ENCODE peak calls at places on chromosomes 13 and 19, in eight cellular contexts. O is activated B cell treated with CpG ODN at 0.5 μM for 24 hours; I is A549; B is CD8-positive, alpha-beta T cell; G is dorsolateral prefrontal cortex; S is GM23338; R is lower lobe of right lung; W is psoas muscle. C is an unnamed sample.

GRCh38 chr13:112756967-112757758 is 67.3 kb downstream of the ATP11A start:
- DNase-seq in S (no peak), I (no peak), W (no peak), B (no peak), R (no peak), O (no peak), G (peak), C (no peak)

GRCh38 chr13:24226762-24227161 is 66.2 kb downstream of the SPATA13 start:
- DNase-seq in R (no peak), W (no peak), S (peak), B (no peak), G (no peak), O (no peak), I (no peak), C (no peak)

GRCh38 chr13:74306496-74306895 is 172.3 kb upstream of the KLF12 start:
- DNase-seq in R (no peak), I (no peak), G (no peak), O (no peak), S (peak), B (no peak), W (no peak), C (no peak)

GRCh38 chr13:99959538-99960230 is 11.9 kb downstream of the ZIC5 start:
- DNase-seq in G (no peak), I (no peak), S (peak), W (no peak), B (no peak), O (no peak), R (no peak), C (peak)

GRCh38 chr19:861756-862528 is 2.5 kb downstream of the CFD start:
- DNase-seq in B (peak), O (peak), R (peak), S (peak), I (peak), G (no peak), W (no peak), C (no peak)

GRCh38 chr13:79392882-79393563 is 13.0 kb downstream of the RBM26 start:
- DNase-seq in W (no peak), R (no peak), S (no peak), G (no peak), I (no peak), B (peak), O (no peak), C (no peak)

GRCh38 chr13:65468628-65469027 is 1761.5 kb downstream of the PCDH9 start:
- DNase-seq in B (no peak), W (no peak), S (no peak), O (no peak), R (no peak), G (no peak), I (no peak), C (no peak)

GRCh38 chr19:16581145-16581970 is 9.1 kb upstream of the SLC35E1 start:
- DNase-seq in O (no peak), W (peak), I (no peak), R (no peak), G (no peak), B (no peak), S (no peak), C (no peak)

GRCh38 chr19:4257025-4257424 is 10.1 kb downstream of the YJU2 start:
- DNase-seq in W (no peak), B (no peak), O (no peak), R (no peak), G (no peak), S (no peak), I (no peak), C (no peak)

GRCh38 chr19:11063434-11063833 is 25.8 kb upstream of the LDLR start:
- DNase-seq in B (no peak), R (no peak), O (no peak), I (no peak), G (no peak), W (no peak), S (no peak), C (no peak)

GRCh38 chr19:18070181-18070580 is 16.6 kb downstream of the IL12RB1 start:
- DNase-seq in S (no peak), B (no peak), I (no peak), G (peak), O (no peak), R (no peak), W (no peak), C (no peak)

GRCh38 chr19:1853295-1854031 is 5.2 kb upstream of the REXO1 start:
- DNase-seq in O (peak), G (no peak), I (peak), W (peak), S (peak), B (peak), R (peak), C (peak)

GRCh38 chr19:55442372-55443044 is 592 bp downstream of the SHISA7 start:
- DNase-seq in G (no peak), O (no peak), S (peak), W (no peak), R (no peak), I (no peak), B (no peak), C (no peak)

GRCh38 chr13:39612023-39612637 is 9.1 kb upstream of the LHFPL6 start:
- DNase-seq in W (peak), I (peak), R (no peak), B (peak), S (peak), G (peak), O (no peak), C (peak)

GRCh38 chr13:48165727-48166126 is 67.3 kb upstream of the ITM2B start:
- DNase-seq in I (no peak), S (no peak), O (no peak), R (no peak), B (no peak), G (no peak), W (no peak), C (no peak)

DNA sequence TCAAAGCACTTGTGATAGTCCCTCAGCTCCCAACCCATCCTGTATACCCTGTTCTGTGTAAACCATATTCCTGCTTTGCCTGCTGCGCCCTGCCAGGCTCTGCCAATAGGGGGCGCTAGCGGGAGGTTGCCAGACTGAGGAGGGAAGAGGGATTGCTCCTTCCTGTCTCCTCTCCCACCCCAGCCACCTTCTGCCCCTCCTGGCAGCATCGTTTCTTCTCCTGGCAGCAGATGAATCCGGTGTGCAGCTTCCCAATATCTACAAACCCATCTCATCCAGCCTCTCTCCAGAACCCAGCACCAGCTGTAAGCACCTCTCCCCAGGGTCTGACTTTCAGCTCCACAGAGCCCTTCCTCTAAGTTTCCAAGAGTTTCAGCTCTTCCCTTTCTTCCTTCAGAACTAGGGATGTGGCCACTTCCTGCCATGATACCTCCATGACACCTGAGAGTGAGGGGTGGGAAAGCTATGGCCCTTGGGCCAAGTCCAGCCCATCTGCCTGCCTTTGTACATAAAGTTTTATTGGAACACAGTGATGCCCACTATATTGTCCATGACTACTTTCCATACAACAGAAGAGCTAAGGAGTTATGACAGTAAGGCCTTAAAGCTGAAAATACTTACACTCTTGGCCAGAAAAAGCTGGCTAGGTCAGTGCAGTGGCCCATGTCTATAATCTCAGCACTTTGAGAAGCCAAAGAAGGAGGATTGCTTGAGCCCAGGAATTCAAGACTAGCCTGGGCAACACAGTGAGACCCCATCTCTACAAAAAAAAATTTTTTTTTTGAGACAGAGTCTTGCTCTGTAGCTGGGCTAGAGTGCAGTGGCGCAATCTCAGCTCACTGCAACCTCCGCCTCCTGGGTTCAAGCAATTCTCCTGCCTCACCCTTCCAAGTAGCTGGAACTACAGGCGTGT is 34.5 kb upstream of the ATP1A3 start:
- DNase-seq in O (no peak), S (peak), G (no peak), B (no peak), R (no peak), W (no peak), I (peak), C (peak)
- TF ChIP-seq CTCF in O (no peak), S (peak), G (peak), B (no peak), R (peak), W (no peak), I (peak), C (peak)

GRCh38 chr13:27980280-27980998 is 8.1 kb downstream of the URAD start:
- DNase-seq in G (no peak), R (no peak), S (peak), W (no peak), O (no peak), I (no peak), B (no peak), C (no peak)
- TF ChIP-seq CTCF in G (no peak), R (no peak), S (no peak), W (no peak), O (no peak), I (no peak), B (no peak), C (no peak)

GRCh38 chr19:13839193-13839937 is 37.6 kb upstream of the NANOS3 start:
- DNase-seq in W (peak), O (peak), R (peak), B (peak), G (peak), I (peak), S (peak), C (no peak)
- TF ChIP-seq CTCF in W (peak), O (no peak), R (peak), B (no peak), G (no peak), I (no peak), S (no peak), C (no peak)

GRCh38 chr13:26255717-26256277 is 1.9 kb downstream of the CDK8 start:
- DNase-seq in G (no peak), R (no peak), W (no peak), I (peak), B (no peak), S (no peak), O (no peak), C (no peak)
- TF ChIP-seq CTCF in G (no peak), R (no peak), W (no peak), I (no peak), B (peak), S (no peak), O (no peak), C (peak)

GRCh38 chr19:37313335-37313627 is 57.6 kb upstream of the ZNF527 start:
- DNase-seq in S (no peak), O (no peak), W (no peak), R (no peak), G (no peak), I (no peak), B (no peak), C (no peak)

DNA sequence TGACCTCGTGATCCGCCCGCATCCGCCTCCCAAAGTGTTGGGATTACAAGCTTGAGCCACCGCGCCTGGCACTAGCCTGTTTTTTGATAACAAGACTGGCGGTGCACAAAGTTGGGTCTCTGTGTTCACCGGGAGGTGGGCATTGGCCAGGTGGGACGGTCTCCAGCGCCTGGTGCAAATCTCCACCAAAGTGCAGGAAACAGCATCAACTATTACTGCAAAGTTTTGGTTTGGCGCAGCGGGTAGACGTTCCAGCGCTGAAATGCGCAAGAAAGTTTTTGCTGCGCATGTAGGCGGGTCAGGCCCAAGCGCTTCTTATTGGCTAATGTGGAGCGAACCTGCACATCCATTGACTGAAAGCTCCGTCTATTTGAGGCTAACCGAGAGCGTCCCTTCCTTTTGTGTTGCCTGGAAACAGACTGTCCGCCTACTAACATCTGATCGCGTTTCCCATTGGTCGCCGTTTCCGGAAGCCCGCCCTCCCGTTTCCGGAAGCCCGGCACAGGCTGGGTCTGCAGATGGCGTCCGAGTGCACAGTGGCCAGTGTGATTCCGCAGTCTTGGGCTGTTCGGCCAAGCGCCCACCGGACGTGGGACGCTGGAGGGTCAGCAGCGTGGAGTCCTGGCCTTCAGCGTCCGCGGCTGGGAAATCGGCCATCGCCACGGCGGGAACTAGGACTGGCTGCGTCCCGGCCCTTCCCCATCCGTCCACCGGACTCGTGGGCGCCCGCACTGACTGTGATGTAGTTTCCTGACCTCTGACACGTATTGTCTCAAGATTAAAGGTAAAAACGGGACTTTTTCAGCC is 53.3 kb upstream of the ZNF527 start:
- DNase-seq in S (peak), R (peak), B (peak), O (peak), I (peak), W (peak), G (peak), C (peak)
- TF ChIP-seq CTCF in S (peak), R (peak), B (no peak), O (no peak), I (peak), W (peak), G (peak), C (no peak)

DNA sequence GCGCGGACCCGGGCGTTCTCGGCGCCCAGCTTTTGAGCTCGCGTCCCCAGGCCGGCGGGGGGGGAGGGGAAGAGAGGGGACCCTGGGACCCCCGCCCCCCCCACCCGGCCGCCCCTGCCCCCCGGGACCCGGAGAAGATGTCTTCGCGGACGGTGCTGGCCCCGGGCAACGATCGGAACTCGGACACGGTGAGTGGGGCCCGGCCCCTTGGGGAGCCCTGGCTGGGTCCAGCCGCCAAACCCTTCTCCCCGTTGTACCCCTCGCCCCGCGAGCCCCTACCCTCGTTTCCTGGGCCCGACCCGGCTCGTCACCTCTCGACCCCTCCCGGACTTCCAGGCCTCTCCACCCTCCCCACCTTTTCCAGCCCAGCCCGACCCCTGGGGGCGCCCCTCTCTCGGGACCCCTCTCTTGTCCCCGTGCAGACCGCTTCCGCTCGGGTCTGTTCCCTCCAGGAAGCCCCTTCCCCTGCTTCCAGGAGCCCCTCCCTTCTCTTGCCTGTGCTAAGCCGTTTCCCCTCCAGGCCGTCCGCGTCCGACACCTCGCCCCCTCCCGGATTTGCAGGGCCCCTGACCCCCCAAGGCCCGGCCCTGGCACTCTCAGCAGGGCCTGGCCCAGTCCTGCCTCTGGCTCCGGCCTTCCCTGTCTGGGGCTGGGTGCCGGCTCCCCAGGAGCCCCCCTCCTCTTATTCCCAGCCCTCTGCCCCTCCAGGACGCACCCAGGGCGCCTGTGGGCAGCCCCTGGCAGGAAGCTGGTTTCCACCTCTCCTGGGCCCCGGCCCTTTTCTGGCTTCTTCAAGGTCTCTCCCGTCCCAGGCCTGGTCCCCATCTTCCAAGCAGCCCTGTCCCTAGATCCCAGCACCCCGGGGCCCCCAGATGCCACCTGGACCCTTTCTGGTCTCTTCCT is 632 bp downstream of the MARK4 start:
- DNase-seq in G (no peak), B (no peak), R (peak), O (peak), I (no peak), S (peak), W (no peak), C (peak)
- TF ChIP-seq CTCF in G (no peak), B (no peak), R (no peak), O (no peak), I (no peak), S (no peak), W (no peak), C (no peak)

GRCh38 chr13:106596287-106596937 is 28.5 kb upstream of the ARGLU1 start:
- DNase-seq in R (no peak), B (no peak), W (no peak), I (no peak), O (no peak), G (peak), S (no peak), C (no peak)
- TF ChIP-seq CTCF in R (no peak), B (no peak), W (no peak), I (no peak), O (no peak), G (no peak), S (peak), C (no peak)